ENCODE peak calls at places on chromosomes 16 and 17, in six cellular contexts. L is Calu3; Y is glutamatergic neuron; H is fibroblast of lung; A is left ventricle myocardium superior; P is CD4-positive, alpha-beta T cell. W is an unnamed sample.

GRCh38 chr16:814974-815373 is 14.4 kb upstream of the GNG13 start:
- DNase-seq in L (no peak), Y (no peak), H (peak), A (no peak), P (no peak), W (no peak)

GRCh38 chr17:19727466-19728113 is 11.2 kb upstream of the SLC47A2 start:
- DNase-seq in L (no peak), Y (no peak), H (peak), A (peak), P (no peak), W (no peak)

GRCh38 chr16:69003500-69003899 is 102.0 kb upstream of the HAS3 start:
- DNase-seq in L (no peak), Y (no peak), H (no peak), A (no peak), P (no peak), W (no peak)

GRCh38 chr16:87495578-87495977 is 2.8 kb upstream of the ZCCHC14 start:
- DNase-seq in L (no peak), Y (no peak), H (no peak), A (no peak), P (no peak), W (no peak)

GRCh38 chr16:9364721-9365693 is 273.6 kb downstream of the HAPSTR1 start:
- DNase-seq in L (no peak), Y (no peak), H (no peak), A (peak), P (no peak), W (no peak)

GRCh38 chr16:89491238-89491869 is 993 bp upstream of the ANKRD11 start:
- DNase-seq in L (no peak), Y (no peak), H (no peak), A (no peak), P (no peak), W (peak)

GRCh38 chr17:66541461-66542182 is 239.2 kb downstream of the PRKCA start:
- DNase-seq in L (no peak), Y (peak), H (peak), A (no peak), P (no peak), W (peak)

GRCh38 chr17:66737524-66737923 is 97.4 kb upstream of the CACNG5 start:
- DNase-seq in L (no peak), Y (peak), H (peak), A (peak), P (no peak), W (no peak)

GRCh38 chr17:79261361-79262072 is 186.9 kb downstream of the ENGASE start:
- DNase-seq in L (no peak), Y (no peak), H (no peak), A (no peak), P (no peak), W (no peak)

W was measured in NAMALWA.